ENCODE peak calls at places on chromosome 3, in seven cellular contexts. One of them, this sample, is unnamed.

GRCh38 chr3:167051421-167051820 is 328.7 kb downstream of the ZBBX start:
- DNase-seq in BE2C: no peak
- DNase-seq in AG09309: no peak
- DNase-seq in kidney: no peak
- DNase-seq in foreskin fibroblast: no peak
- DNase-seq in CD4-positive, alpha-beta T cell: no peak
- DNase-seq in CD8-positive, alpha-beta T cell: no peak
- DNase-seq in this sample: no peak

GRCh38 chr3:24351779-24352469 is 142.7 kb downstream of the THRB start:
- DNase-seq in BE2C: no peak
- DNase-seq in AG09309: no peak
- DNase-seq in kidney: no peak
- DNase-seq in foreskin fibroblast: no peak
- DNase-seq in CD4-positive, alpha-beta T cell: no peak
- DNase-seq in CD8-positive, alpha-beta T cell: no peak
- DNase-seq in this sample: no peak

GRCh38 chr3:139538733-139539132 is 809 bp downstream of the RBP1 start:
- DNase-seq in BE2C: no peak
- DNase-seq in AG09309: no peak
- DNase-seq in kidney: peak; percentile 76
- DNase-seq in foreskin fibroblast: no peak
- DNase-seq in CD4-positive, alpha-beta T cell: no peak
- DNase-seq in CD8-positive, alpha-beta T cell: no peak
- DNase-seq in this sample: no peak

GRCh38 chr3:196076721-196077120 is 5.2 kb downstream of the TFRC start:
- DNase-seq in BE2C: no peak
- DNase-seq in AG09309: no peak
- DNase-seq in kidney: no peak
- DNase-seq in foreskin fibroblast: no peak
- DNase-seq in CD4-positive, alpha-beta T cell: no peak
- DNase-seq in CD8-positive, alpha-beta T cell: no peak
- DNase-seq in this sample: no peak

GRCh38 chr3:134294302-134294925 is 43.8 kb upstream of the RYK start:
- DNase-seq in BE2C: no peak
- DNase-seq in AG09309: no peak
- DNase-seq in kidney: no peak
- DNase-seq in foreskin fibroblast: no peak
- DNase-seq in CD4-positive, alpha-beta T cell: peak; percentile 22
- DNase-seq in CD8-positive, alpha-beta T cell: peak; percentile 18
- DNase-seq in this sample: no peak

GRCh38 chr3:156304406-156304805 is 184.0 kb downstream of the KCNAB1 start:
- DNase-seq in BE2C: no peak
- DNase-seq in AG09309: peak; percentile 10
- DNase-seq in kidney: no peak
- DNase-seq in foreskin fibroblast: peak; percentile 46
- DNase-seq in CD4-positive, alpha-beta T cell: no peak
- DNase-seq in CD8-positive, alpha-beta T cell: no peak
- DNase-seq in this sample: no peak

GRCh38 chr3:33909547-33909946 is 111.1 kb downstream of the PDCD6IP start:
- DNase-seq in BE2C: no peak
- DNase-seq in AG09309: no peak
- DNase-seq in kidney: no peak
- DNase-seq in foreskin fibroblast: no peak
- DNase-seq in CD4-positive, alpha-beta T cell: no peak
- DNase-seq in CD8-positive, alpha-beta T cell: no peak
- DNase-seq in this sample: no peak

GRCh38 chr3:136186330-136186729 is 9.8 kb downstream of the MSL2 start:
- DNase-seq in BE2C: no peak
- DNase-seq in AG09309: no peak
- DNase-seq in kidney: no peak
- DNase-seq in foreskin fibroblast: no peak
- DNase-seq in CD4-positive, alpha-beta T cell: peak; percentile 15
- DNase-seq in CD8-positive, alpha-beta T cell: peak; percentile 15
- DNase-seq in this sample: no peak

GRCh38 chr3:136958931-136959330 is 1.1 kb downstream of the IL20RB start:
- DNase-seq in BE2C: no peak
- DNase-seq in AG09309: no peak
- DNase-seq in kidney: no peak
- DNase-seq in foreskin fibroblast: no peak
- DNase-seq in CD4-positive, alpha-beta T cell: no peak
- DNase-seq in CD8-positive, alpha-beta T cell: no peak
- DNase-seq in this sample: no peak

GRCh38 chr3:46845397-46845859 is 17.8 kb downstream of the MYL3 start:
- DNase-seq in BE2C: peak; percentile 66
- DNase-seq in AG09309: peak; percentile 53
- DNase-seq in kidney: no peak
- DNase-seq in foreskin fibroblast: peak; percentile 85
- DNase-seq in CD4-positive, alpha-beta T cell: no peak
- DNase-seq in CD8-positive, alpha-beta T cell: no peak
- DNase-seq in this sample: peak; percentile 46

GRCh38 chr3:140898340-140899180 is 43.1 kb upstream of the SLC25A36 start:
- DNase-seq in BE2C: peak; percentile 19
- DNase-seq in AG09309: peak; percentile 78
- DNase-seq in kidney: no peak
- DNase-seq in foreskin fibroblast: peak; percentile 63
- DNase-seq in CD4-positive, alpha-beta T cell: no peak
- DNase-seq in CD8-positive, alpha-beta T cell: no peak
- DNase-seq in this sample: no peak

GRCh38 chr3:157136647-157137387 is 23.1 kb downstream of the CCNL1 start:
- DNase-seq in BE2C: no peak
- DNase-seq in AG09309: no peak
- DNase-seq in kidney: peak; percentile 65
- DNase-seq in foreskin fibroblast: no peak
- DNase-seq in CD4-positive, alpha-beta T cell: no peak
- DNase-seq in CD8-positive, alpha-beta T cell: no peak
- DNase-seq in this sample: no peak

GRCh38 chr3:5021571-5022092 is 42.4 kb downstream of the BHLHE40 start:
- DNase-seq in BE2C: no peak
- DNase-seq in AG09309: no peak
- DNase-seq in kidney: no peak
- DNase-seq in foreskin fibroblast: peak; percentile 74
- DNase-seq in CD4-positive, alpha-beta T cell: no peak
- DNase-seq in CD8-positive, alpha-beta T cell: no peak
- DNase-seq in this sample: no peak

GRCh38 chr3:111165411-111165810 is 93.8 kb downstream of the NECTIN3 start:
- DNase-seq in BE2C: no peak
- DNase-seq in AG09309: no peak
- DNase-seq in kidney: no peak
- DNase-seq in foreskin fibroblast: no peak
- DNase-seq in CD4-positive, alpha-beta T cell: no peak
- DNase-seq in CD8-positive, alpha-beta T cell: no peak
- DNase-seq in this sample: no peak

GRCh38 chr3:40719660-40720287 is 195.0 kb downstream of the ZNF621 start:
- DNase-seq in BE2C: peak; percentile 25
- DNase-seq in AG09309: no peak
- DNase-seq in kidney: no peak
- DNase-seq in foreskin fibroblast: no peak
- DNase-seq in CD4-positive, alpha-beta T cell: no peak
- DNase-seq in CD8-positive, alpha-beta T cell: no peak
- DNase-seq in this sample: no peak

GRCh38 chr3:19885468-19885867 is 48.5 kb downstream of the EFHB start:
- DNase-seq in BE2C: no peak
- DNase-seq in AG09309: no peak
- DNase-seq in kidney: no peak
- DNase-seq in foreskin fibroblast: no peak
- DNase-seq in CD4-positive, alpha-beta T cell: no peak
- DNase-seq in CD8-positive, alpha-beta T cell: no peak
- DNase-seq in this sample: no peak

GRCh38 chr3:134797080-134797801 is 2.2 kb downstream of the EPHB1 start:
- DNase-seq in BE2C: no peak
- DNase-seq in AG09309: no peak
- DNase-seq in kidney: peak; percentile 68
- DNase-seq in foreskin fibroblast: no peak
- DNase-seq in CD4-positive, alpha-beta T cell: no peak
- DNase-seq in CD8-positive, alpha-beta T cell: no peak
- DNase-seq in this sample: no peak

GRCh38 chr3:114722530-114722929 is 424.6 kb downstream of the ZBTB20 start:
- DNase-seq in BE2C: no peak
- DNase-seq in AG09309: no peak
- DNase-seq in kidney: no peak
- DNase-seq in foreskin fibroblast: no peak
- DNase-seq in CD4-positive, alpha-beta T cell: no peak
- DNase-seq in CD8-positive, alpha-beta T cell: no peak
- DNase-seq in this sample: no peak

GRCh38 chr3:194587438-194587931 is 45.7 kb downstream of the TMEM44 start:
- DNase-seq in BE2C: no peak
- DNase-seq in AG09309: no peak
- DNase-seq in kidney: no peak
- DNase-seq in foreskin fibroblast: no peak
- DNase-seq in CD4-positive, alpha-beta T cell: no peak
- DNase-seq in CD8-positive, alpha-beta T cell: no peak
- DNase-seq in this sample: no peak

GRCh38 chr3:43288850-43289249 is 2.5 kb downstream of the SNRK start:
- DNase-seq in BE2C: no peak
- DNase-seq in AG09309: no peak
- DNase-seq in kidney: no peak
- DNase-seq in foreskin fibroblast: no peak
- DNase-seq in CD4-positive, alpha-beta T cell: no peak
- DNase-seq in CD8-positive, alpha-beta T cell: no peak
- DNase-seq in this sample: no peak

GRCh38 chr3:123986427-123986826 is 5.5 kb downstream of the ROPN1 start:
- DNase-seq in BE2C: no peak
- DNase-seq in AG09309: no peak
- DNase-seq in kidney: no peak
- DNase-seq in foreskin fibroblast: no peak
- DNase-seq in CD4-positive, alpha-beta T cell: no peak
- DNase-seq in CD8-positive, alpha-beta T cell: no peak
- DNase-seq in this sample: no peak

GRCh38 chr3:143081365-143081764 is 38.2 kb upstream of the CHST2 start:
- DNase-seq in BE2C: no peak
- DNase-seq in AG09309: no peak
- DNase-seq in kidney: no peak
- DNase-seq in foreskin fibroblast: no peak
- DNase-seq in CD4-positive, alpha-beta T cell: no peak
- DNase-seq in CD8-positive, alpha-beta T cell: no peak
- DNase-seq in this sample: no peak

GRCh38 chr3:58490860-58491501 is 915 bp upstream of the KCTD6 start:
- DNase-seq in BE2C: no peak
- DNase-seq in AG09309: no peak
- DNase-seq in kidney: peak; percentile 83
- DNase-seq in foreskin fibroblast: no peak
- DNase-seq in CD4-positive, alpha-beta T cell: no peak
- DNase-seq in CD8-positive, alpha-beta T cell: no peak
- DNase-seq in this sample: no peak

GRCh38 chr3:4740397-4741105 is 238.7 kb upstream of the BHLHE40 start:
- DNase-seq in BE2C: no peak
- DNase-seq in AG09309: no peak
- DNase-seq in kidney: no peak
- DNase-seq in foreskin fibroblast: no peak
- DNase-seq in CD4-positive, alpha-beta T cell: no peak
- DNase-seq in CD8-positive, alpha-beta T cell: no peak
- DNase-seq in this sample: no peak

GRCh38 chr3:71559021-71559420 is 24.5 kb downstream of the FOXP1 start:
- DNase-seq in BE2C: no peak
- DNase-seq in AG09309: no peak
- DNase-seq in kidney: no peak
- DNase-seq in foreskin fibroblast: no peak
- DNase-seq in CD4-positive, alpha-beta T cell: no peak
- DNase-seq in CD8-positive, alpha-beta T cell: no peak
- DNase-seq in this sample: no peak
- TF ChIP-seq CTCF in BE2C: no peak
- TF ChIP-seq CTCF in AG09309: no peak
- TF ChIP-seq CTCF in kidney: no peak
- TF ChIP-seq CTCF in foreskin fibroblast: no peak
- TF ChIP-seq CTCF in CD4-positive, alpha-beta T cell: no peak
- TF ChIP-seq CTCF in CD8-positive, alpha-beta T cell: no peak
- TF ChIP-seq CTCF in this sample: no peak

DNA sequence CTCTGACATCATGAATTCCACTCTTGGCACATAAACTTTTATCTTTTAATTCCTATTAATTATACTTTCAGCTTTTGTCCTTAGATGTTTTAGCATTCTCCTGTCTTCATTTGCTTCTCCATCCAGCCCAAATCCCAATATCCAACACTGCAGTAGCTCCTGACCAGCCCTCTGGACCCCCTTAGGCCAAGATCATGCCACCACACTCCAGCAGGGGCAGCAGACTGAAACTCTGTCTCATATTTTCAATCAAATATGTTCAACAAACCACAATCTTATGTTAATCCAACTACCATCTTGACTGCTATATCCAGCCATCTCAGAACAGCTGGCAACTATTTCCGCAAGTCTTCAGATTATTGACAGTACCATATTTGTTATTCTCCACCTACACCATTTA is 315.8 kb upstream of the ROBO2 start:
- DNase-seq in BE2C: peak; percentile 18
- DNase-seq in AG09309: no peak
- DNase-seq in kidney: no peak
- DNase-seq in foreskin fibroblast: no peak
- DNase-seq in CD4-positive, alpha-beta T cell: no peak
- DNase-seq in CD8-positive, alpha-beta T cell: no peak
- DNase-seq in this sample: no peak
- TF ChIP-seq CTCF in BE2C: peak; percentile 65
- TF ChIP-seq CTCF in AG09309: no peak
- TF ChIP-seq CTCF in kidney: no peak
- TF ChIP-seq CTCF in foreskin fibroblast: no peak
- TF ChIP-seq CTCF in CD4-positive, alpha-beta T cell: no peak
- TF ChIP-seq CTCF in CD8-positive, alpha-beta T cell: no peak
- TF ChIP-seq CTCF in this sample: no peak

DNA sequence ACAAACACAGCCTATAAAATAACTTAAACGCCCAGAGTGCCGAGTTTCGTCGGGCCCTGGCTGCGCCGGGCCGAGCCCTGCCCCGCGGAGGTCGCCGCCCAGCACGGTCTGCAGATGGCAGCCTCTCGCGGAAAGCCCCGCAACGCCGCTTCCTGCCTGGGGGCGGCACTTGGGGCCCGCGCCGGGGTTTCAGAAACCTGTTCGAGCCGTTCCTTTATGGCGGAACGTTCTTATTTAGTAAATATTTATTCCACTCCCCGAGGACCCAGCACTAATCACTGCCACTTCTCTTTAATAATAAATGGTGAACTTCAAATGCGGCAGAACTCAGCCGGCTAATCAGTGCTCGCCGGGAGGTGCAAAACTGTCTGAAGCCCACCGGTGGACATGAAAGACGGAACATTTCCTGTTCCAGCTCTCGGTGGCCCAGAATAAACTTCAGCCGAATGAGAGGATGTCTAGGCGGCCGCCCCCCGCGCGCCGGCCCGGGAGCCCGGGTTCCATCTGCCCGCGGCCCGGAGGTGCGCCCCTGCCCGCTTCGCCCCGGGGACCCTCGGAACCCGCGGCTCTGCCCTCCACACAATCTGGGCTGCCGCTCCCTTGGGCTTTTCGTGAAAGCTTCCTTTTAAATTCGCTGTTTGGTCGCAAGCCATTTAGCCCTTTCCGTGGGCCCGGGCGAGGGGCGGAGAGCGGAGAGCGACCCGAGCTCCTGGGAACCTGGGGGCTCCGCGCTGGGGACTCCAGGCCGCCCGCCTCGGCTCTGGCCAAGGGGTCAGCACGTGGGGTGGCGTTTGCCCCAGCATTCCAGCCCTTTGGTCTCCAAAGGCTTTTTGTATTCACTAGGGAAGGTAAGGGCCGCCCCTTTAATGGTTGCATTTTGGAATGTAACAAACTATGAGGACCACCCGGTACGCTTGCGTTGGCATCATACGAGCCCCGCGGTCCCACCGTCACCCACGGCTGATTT is 110.8 kb upstream of the ATP11B start:
- DNase-seq in BE2C: peak; percentile 72
- DNase-seq in AG09309: no peak
- DNase-seq in kidney: peak; percentile 74
- DNase-seq in foreskin fibroblast: peak; percentile 12
- DNase-seq in CD4-positive, alpha-beta T cell: peak; percentile 10
- DNase-seq in CD8-positive, alpha-beta T cell: peak; percentile 30
- DNase-seq in this sample: no peak
- TF ChIP-seq CTCF in BE2C: peak; percentile 22
- TF ChIP-seq CTCF in AG09309: peak; percentile 7
- TF ChIP-seq CTCF in kidney: no peak
- TF ChIP-seq CTCF in foreskin fibroblast: no peak
- TF ChIP-seq CTCF in CD4-positive, alpha-beta T cell: peak; percentile 22
- TF ChIP-seq CTCF in CD8-positive, alpha-beta T cell: no peak
- TF ChIP-seq CTCF in this sample: no peak

GRCh38 chr3:184682671-184683070 is 29.2 kb downstream of the MAGEF1 start:
- DNase-seq in BE2C: no peak
- DNase-seq in AG09309: no peak
- DNase-seq in kidney: peak; percentile 43
- DNase-seq in foreskin fibroblast: no peak
- DNase-seq in CD4-positive, alpha-beta T cell: no peak
- DNase-seq in CD8-positive, alpha-beta T cell: no peak
- DNase-seq in this sample: no peak
- TF ChIP-seq CTCF in BE2C: no peak
- TF ChIP-seq CTCF in AG09309: no peak
- TF ChIP-seq CTCF in kidney: no peak
- TF ChIP-seq CTCF in foreskin fibroblast: no peak
- TF ChIP-seq CTCF in CD4-positive, alpha-beta T cell: no peak
- TF ChIP-seq CTCF in CD8-positive, alpha-beta T cell: no peak
- TF ChIP-seq CTCF in this sample: no peak